ENCODE peak calls at places on chromosomes 3 and 15, in four cellular contexts. One of them, this sample, is unnamed.

GRCh38 chr3:126130981-126131750 is 47.2 kb upstream of the SLC41A3 start:
- DNase-seq in tibial artery: peak; percentile 53
- DNase-seq in thyroid gland: no peak
- DNase-seq in sigmoid colon: peak; percentile 44
- DNase-seq in this sample: no peak

GRCh38 chr3:132898131-132898530 is 140.1 kb upstream of the TMEM108 start:
- DNase-seq in sigmoid colon: no peak
- DNase-seq in tibial artery: no peak
- DNase-seq in thyroid gland: no peak
- DNase-seq in this sample: no peak

GRCh38 chr15:65130941-65131340 is 2.7 kb downstream of the PDCD7 start:
- DNase-seq in thyroid gland: no peak
- DNase-seq in tibial artery: no peak
- DNase-seq in sigmoid colon: no peak
- DNase-seq in this sample: peak; percentile 12

GRCh38 chr3:156181509-156181908 is 61.1 kb downstream of the KCNAB1 start:
- DNase-seq in tibial artery: no peak
- DNase-seq in thyroid gland: no peak
- DNase-seq in sigmoid colon: no peak
- DNase-seq in this sample: peak; percentile 14

GRCh38 chr3:184766555-184767261 is 45.3 kb upstream of the VPS8 start:
- DNase-seq in sigmoid colon: no peak
- DNase-seq in tibial artery: no peak
- DNase-seq in thyroid gland: no peak
- DNase-seq in this sample: peak; percentile 16

GRCh38 chr3:111484666-111485065 is 57.3 kb upstream of the CD96 start:
- DNase-seq in sigmoid colon: no peak
- DNase-seq in thyroid gland: peak; percentile 33
- DNase-seq in tibial artery: no peak
- DNase-seq in this sample: no peak

GRCh38 chr3:196138927-196139680 is 57.2 kb upstream of the TFRC start:
- DNase-seq in thyroid gland: no peak
- DNase-seq in tibial artery: no peak
- DNase-seq in sigmoid colon: no peak
- DNase-seq in this sample: no peak

GRCh38 chr15:77461486-77461885 is 40.8 kb downstream of the HMG20A start:
- DNase-seq in tibial artery: no peak
- DNase-seq in thyroid gland: no peak
- DNase-seq in sigmoid colon: no peak
- DNase-seq in this sample: no peak

GRCh38 chr3:48409291-48410201 is 20.3 kb downstream of the PLXNB1 start:
- DNase-seq in tibial artery: peak; percentile 64
- DNase-seq in thyroid gland: peak; percentile 0
- DNase-seq in sigmoid colon: peak; percentile 56
- DNase-seq in this sample: no peak

GRCh38 chr15:68885070-68885469 is 45.3 kb upstream of the SPESP1 start:
- DNase-seq in tibial artery: no peak
- DNase-seq in thyroid gland: peak; percentile 17
- DNase-seq in sigmoid colon: no peak
- DNase-seq in this sample: no peak

GRCh38 chr3:144063306-144063705 is 91.7 kb downstream of the DIPK2A start:
- DNase-seq in sigmoid colon: no peak
- DNase-seq in tibial artery: no peak
- DNase-seq in thyroid gland: no peak
- DNase-seq in this sample: no peak

GRCh38 chr3:13673207-13673606 is 124.3 kb downstream of the FBLN2 start:
- DNase-seq in thyroid gland: no peak
- DNase-seq in sigmoid colon: no peak
- DNase-seq in tibial artery: no peak
- DNase-seq in this sample: no peak

GRCh38 chr15:65675551-65675950 is 53.8 kb downstream of the SLC24A1 start:
- DNase-seq in sigmoid colon: no peak
- DNase-seq in tibial artery: no peak
- DNase-seq in thyroid gland: no peak
- DNase-seq in this sample: no peak

GRCh38 chr15:85750807-85751730 is 43.7 kb downstream of the KLHL25 start:
- DNase-seq in thyroid gland: no peak
- DNase-seq in sigmoid colon: peak; percentile 74
- DNase-seq in tibial artery: peak; percentile 74
- DNase-seq in this sample: peak; percentile 44

GRCh38 chr15:67359431-67360082 is 105.0 kb downstream of the IQCH start:
- DNase-seq in thyroid gland: no peak
- DNase-seq in sigmoid colon: no peak
- DNase-seq in tibial artery: no peak
- DNase-seq in this sample: no peak

GRCh38 chr3:153442386-153442785 is 280.4 kb downstream of the RAP2B start:
- DNase-seq in sigmoid colon: no peak
- DNase-seq in tibial artery: no peak
- DNase-seq in thyroid gland: no peak
- DNase-seq in this sample: no peak

GRCh38 chr15:73962409-73962808 is 29.7 kb downstream of the STOML1 start:
- DNase-seq in thyroid gland: no peak
- DNase-seq in sigmoid colon: no peak
- DNase-seq in tibial artery: no peak
- DNase-seq in this sample: no peak

GRCh38 chr15:70260096-70260495 is 162.4 kb upstream of the TLE3 start:
- DNase-seq in tibial artery: no peak
- DNase-seq in thyroid gland: no peak
- DNase-seq in sigmoid colon: no peak
- DNase-seq in this sample: peak; percentile 56

GRCh38 chr15:70260580-70260979 is 162.9 kb upstream of the TLE3 start:
- DNase-seq in thyroid gland: no peak
- DNase-seq in sigmoid colon: no peak
- DNase-seq in tibial artery: no peak
- DNase-seq in this sample: no peak

GRCh38 chr15:70258369-70259029 is 160.8 kb upstream of the TLE3 start:
- DNase-seq in tibial artery: no peak
- DNase-seq in sigmoid colon: no peak
- DNase-seq in thyroid gland: no peak
- DNase-seq in this sample: peak; percentile 95

GRCh38 chr15:70259030-70259424 is 161.3 kb upstream of the TLE3 start:
- DNase-seq in tibial artery: peak; percentile 83
- DNase-seq in thyroid gland: peak; percentile 81
- DNase-seq in sigmoid colon: peak; percentile 88
- DNase-seq in this sample: peak; percentile 58

DNA sequence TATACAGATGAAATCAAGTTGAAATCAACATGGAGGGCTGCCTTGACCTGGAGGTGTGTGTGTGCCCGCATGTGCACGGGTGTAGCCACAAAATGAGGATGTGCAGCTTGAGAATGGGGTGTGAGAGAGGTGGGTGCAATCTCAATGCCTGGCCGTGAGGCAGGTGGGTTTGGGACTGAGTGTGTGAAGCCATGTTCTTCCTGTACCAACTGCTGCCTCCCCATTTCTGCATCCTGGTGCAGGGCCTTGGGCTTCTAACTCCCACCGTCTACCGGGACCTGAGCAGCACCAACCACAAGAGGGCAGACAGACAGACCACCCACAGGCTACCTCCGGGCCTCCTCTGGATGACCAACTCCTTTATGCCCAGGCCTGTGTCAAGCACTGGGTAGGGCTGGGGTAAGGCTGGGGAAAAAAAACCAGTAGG is 161.9 kb upstream of the TLE3 start:
- DNase-seq in thyroid gland: no peak
- DNase-seq in sigmoid colon: no peak
- DNase-seq in tibial artery: no peak
- DNase-seq in this sample: no peak
- TF ChIP-seq CTCF in thyroid gland: no peak
- TF ChIP-seq CTCF in sigmoid colon: no peak
- TF ChIP-seq CTCF in tibial artery: no peak
- TF ChIP-seq CTCF in this sample: no peak

GRCh38 chr3:10475983-10476382 is 29.4 kb downstream of the ATP2B2 start:
- DNase-seq in sigmoid colon: no peak
- DNase-seq in thyroid gland: no peak
- DNase-seq in tibial artery: no peak
- DNase-seq in this sample: no peak

GRCh38 chr3:10474847-10475246 is 30.5 kb downstream of the ATP2B2 start:
- DNase-seq in sigmoid colon: no peak
- DNase-seq in thyroid gland: no peak
- DNase-seq in tibial artery: no peak
- DNase-seq in this sample: no peak

GRCh38 chr3:10472877-10473440 is 32.4 kb downstream of the ATP2B2 start:
- DNase-seq in sigmoid colon: no peak
- DNase-seq in tibial artery: no peak
- DNase-seq in thyroid gland: no peak
- DNase-seq in this sample: no peak

GRCh38 chr3:10474439-10474723 is 31.0 kb downstream of the ATP2B2 start:
- DNase-seq in sigmoid colon: no peak
- DNase-seq in thyroid gland: no peak
- DNase-seq in tibial artery: no peak
- DNase-seq in this sample: no peak

GRCh38 chr3:10473581-10474438 is 31.6 kb downstream of the ATP2B2 start:
- DNase-seq in thyroid gland: no peak
- DNase-seq in sigmoid colon: no peak
- DNase-seq in tibial artery: no peak
- DNase-seq in this sample: no peak
- TF ChIP-seq CTCF in thyroid gland: no peak
- TF ChIP-seq CTCF in sigmoid colon: no peak
- TF ChIP-seq CTCF in tibial artery: no peak
- TF ChIP-seq CTCF in this sample: no peak

DNA sequence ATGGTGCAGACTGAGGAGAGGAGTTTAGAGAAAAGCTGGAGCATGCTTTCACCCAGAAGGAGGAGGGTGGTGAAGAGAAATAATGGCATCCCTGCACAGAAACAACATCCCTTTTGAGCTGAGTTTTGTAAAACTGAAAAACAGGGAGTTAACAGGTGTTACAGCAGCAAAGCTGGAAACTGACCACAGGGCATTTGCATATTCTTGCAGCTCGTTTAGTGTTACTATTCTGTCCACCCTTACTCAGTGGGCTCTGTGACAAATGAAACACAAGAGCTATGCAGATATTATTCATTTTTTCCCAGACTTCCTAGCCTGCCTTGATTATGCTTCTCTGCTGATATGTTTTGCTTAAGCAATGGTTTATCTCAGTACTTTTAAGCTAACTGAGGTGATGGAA is 272.0 kb downstream of the NEK10 start:
- DNase-seq in tibial artery: no peak
- DNase-seq in sigmoid colon: no peak
- DNase-seq in thyroid gland: no peak
- DNase-seq in this sample: no peak
- TF ChIP-seq CTCF in tibial artery: no peak
- TF ChIP-seq CTCF in sigmoid colon: no peak
- TF ChIP-seq CTCF in thyroid gland: no peak
- TF ChIP-seq CTCF in this sample: no peak

DNA sequence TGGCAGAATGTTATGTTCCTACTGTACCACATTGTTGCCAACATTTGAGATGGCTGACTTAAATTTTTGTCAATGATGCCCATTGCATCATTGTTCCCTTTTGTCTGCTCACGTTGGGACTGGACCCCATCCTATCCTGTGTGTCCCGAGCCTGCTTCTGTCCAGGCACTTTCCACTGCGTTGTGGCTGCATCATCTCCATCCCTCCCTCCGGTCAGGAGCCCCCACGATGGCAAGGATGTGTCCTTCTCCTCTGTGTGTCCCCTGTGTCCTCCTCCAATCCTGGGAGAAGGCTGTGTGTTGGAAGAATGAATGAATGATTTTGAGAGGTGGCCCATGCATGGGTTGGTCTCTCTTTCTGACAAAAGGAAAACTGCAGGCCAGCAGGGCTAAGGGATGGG is 19.4 kb upstream of the MRPS22 start:
- DNase-seq in sigmoid colon: no peak
- DNase-seq in tibial artery: no peak
- DNase-seq in thyroid gland: no peak
- DNase-seq in this sample: no peak
- TF ChIP-seq CTCF in sigmoid colon: no peak
- TF ChIP-seq CTCF in tibial artery: no peak
- TF ChIP-seq CTCF in thyroid gland: no peak
- TF ChIP-seq CTCF in this sample: no peak

DNA sequence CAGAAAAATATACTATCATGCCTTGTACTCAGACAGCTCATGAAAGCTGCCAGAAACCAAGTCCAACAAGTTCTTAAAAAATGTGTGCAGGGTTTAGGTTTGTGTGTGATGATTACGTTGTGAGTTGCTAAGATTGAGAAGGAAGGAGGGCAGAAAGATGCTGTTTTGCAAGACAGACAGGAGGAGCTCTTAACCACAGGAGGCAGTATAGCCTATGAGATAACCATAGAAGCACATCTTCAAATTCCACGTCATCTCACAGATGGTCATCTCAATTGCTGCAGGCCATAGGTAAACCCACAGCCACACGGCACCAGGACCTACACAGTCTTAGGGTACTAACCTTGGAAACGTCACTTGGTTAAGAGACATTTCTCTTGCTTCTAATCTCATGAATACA is 192.0 kb downstream of the STT3B start:
- DNase-seq in thyroid gland: no peak
- DNase-seq in sigmoid colon: no peak
- DNase-seq in tibial artery: no peak
- DNase-seq in this sample: no peak
- TF ChIP-seq CTCF in thyroid gland: no peak
- TF ChIP-seq CTCF in sigmoid colon: no peak
- TF ChIP-seq CTCF in tibial artery: no peak
- TF ChIP-seq CTCF in this sample: peak; percentile 39